ENCODE peak calls at places on chromosomes 4 and X, in eight cellular contexts. G, O, P, B, H, V, E and F are unnamed samples.

GRCh38 chr4:4603592-4603991 is 61.7 kb upstream of the STX18 start:
- DNase-seq in G (no peak), O (peak), P (no peak), B (no peak), H (no peak), V (no peak), E (no peak), F (no peak)

GRCh38 chr4:139599594-139600374 is 43.8 kb upstream of the SETD7 start:
- DNase-seq in G (no peak), O (peak), P (no peak), B (no peak), H (no peak), V (no peak), E (no peak), F (no peak)

GRCh38 chrX:91039777-91040176 is 394.9 kb upstream of the PABPC5 start:
- DNase-seq in G (no peak), O (no peak), P (no peak), B (no peak), H (no peak), V (no peak), E (no peak), F (no peak)

GRCh38 chrX:46573331-46573895 is at the start of gene CHST7:
- DNase-seq in G (no peak), O (peak), P (no peak), B (peak), H (peak), V (no peak), E (peak), F (no peak)

GRCh38 chr4:140931904-140932303 is 175.7 kb upstream of the TBC1D9 start:
- DNase-seq in G (no peak), O (no peak), P (no peak), B (no peak), H (no peak), V (no peak), E (no peak), F (no peak)

GRCh38 chrX:18574591-18574990 is 97.3 kb downstream of the RS1 start:
- DNase-seq in G (peak), O (peak), P (no peak), B (no peak), H (peak), V (peak), E (no peak), F (peak)

GRCh38 chr4:48877827-48878535 is 28.6 kb downstream of the OCIAD2 start:
- DNase-seq in G (no peak), O (no peak), P (no peak), B (no peak), H (no peak), V (no peak), E (no peak), F (no peak)

GRCh38 chr4:69649207-69649606 is 3.8 kb downstream of the UGT2A1 start:
- DNase-seq in G (no peak), O (no peak), P (no peak), B (no peak), H (no peak), V (no peak), E (no peak), F (no peak)

GRCh38 chr4:158208931-158209640 is 1.2 kb upstream of the TMEM144 start:
- DNase-seq in G (no peak), O (peak), P (no peak), B (no peak), H (no peak), V (no peak), E (peak), F (no peak)

GRCh38 chr4:158211288-158211687 is 1.0 kb downstream of the TMEM144 start:
- DNase-seq in G (no peak), O (no peak), P (no peak), B (no peak), H (no peak), V (no peak), E (no peak), F (no peak)

DNA sequence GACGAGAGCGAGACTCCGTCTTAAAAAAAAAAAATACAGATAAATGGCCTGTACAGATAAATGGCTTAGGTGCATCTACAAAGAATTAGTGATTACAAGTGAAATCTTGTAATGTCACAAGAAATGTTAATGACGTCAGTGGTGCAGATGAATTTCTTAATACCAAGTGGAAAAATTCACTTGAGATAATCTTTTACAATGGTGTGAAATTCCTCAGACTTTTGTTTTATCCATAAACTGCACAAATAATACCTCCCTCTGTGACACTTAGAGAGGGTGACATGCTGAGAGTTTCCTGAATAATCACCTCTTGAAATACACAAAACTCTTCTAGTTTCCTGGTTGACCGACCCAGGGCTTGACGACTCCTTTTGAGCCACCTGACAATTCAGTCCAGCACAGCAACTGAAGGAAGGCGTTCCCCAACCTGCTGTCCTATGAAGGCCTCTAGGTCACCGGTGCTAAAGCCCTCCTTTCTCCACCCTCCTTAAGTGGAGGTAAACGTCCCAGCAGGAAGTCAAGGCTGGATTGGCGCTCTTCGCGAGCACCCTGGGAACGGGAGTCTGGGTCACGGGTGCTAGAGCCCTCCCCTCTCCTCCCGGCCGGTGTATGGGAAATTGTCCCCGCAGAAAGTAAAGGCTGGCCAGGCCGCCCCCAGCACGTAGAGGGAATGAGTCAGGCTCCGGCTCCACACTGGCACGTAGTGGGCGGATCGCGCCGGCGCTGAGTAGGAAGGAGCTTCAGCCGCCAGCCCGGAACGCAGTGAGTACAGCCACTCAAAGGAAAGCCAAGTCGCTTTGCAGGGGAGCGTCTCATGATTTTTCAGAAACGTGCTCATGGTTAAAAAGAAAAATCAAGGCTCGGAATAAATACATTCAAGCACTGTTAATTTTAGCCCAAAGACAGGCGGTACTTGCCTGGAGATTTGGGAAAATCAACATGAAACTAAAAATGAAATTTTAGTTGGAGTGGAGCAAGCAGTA is at the start of gene TMEM144:
- DNase-seq in G (peak), O (peak), P (peak), B (no peak), H (peak), V (peak), E (peak), F (peak)
- H3K4me3 ChIP-seq in G (peak), O (peak), P (peak), B (peak), H (peak), V (peak), E (peak), F (peak)

DNA sequence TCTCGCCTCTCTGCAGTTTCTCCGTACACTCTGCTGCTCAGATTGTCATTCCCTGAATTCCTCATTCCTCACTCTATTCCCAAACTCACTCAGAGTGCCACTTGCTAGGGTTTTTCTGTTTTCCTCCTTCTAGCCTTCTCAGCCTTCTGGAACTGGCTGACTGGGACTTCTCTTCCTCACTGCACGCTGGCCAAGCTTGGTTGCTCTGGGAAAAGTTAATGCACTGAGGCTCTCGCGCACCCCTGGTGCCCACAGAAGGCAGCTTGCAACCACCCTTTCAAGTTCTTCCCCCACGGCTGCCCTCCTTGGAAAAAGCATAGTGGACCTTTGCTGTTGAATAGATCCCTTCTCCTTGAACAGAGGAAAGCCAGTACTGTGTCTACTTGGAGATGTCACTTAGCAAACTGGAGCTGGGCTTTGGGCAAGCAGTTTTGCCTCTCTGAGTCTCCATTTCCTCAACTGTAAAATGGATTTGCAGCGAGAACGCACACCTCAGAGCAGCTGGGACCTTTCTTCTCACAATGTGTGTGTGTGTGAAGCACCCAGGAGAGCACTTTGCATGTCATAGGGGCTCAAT is 6.0 kb upstream of the CCKAR start:
- DNase-seq in G (no peak), O (no peak), P (no peak), B (no peak), H (no peak), V (no peak), E (no peak), F (no peak)
- TF ChIP-seq CTCF in G (peak), O (no peak), P (no peak), B (no peak), H (no peak), V (peak), E (no peak), F (no peak)

DNA sequence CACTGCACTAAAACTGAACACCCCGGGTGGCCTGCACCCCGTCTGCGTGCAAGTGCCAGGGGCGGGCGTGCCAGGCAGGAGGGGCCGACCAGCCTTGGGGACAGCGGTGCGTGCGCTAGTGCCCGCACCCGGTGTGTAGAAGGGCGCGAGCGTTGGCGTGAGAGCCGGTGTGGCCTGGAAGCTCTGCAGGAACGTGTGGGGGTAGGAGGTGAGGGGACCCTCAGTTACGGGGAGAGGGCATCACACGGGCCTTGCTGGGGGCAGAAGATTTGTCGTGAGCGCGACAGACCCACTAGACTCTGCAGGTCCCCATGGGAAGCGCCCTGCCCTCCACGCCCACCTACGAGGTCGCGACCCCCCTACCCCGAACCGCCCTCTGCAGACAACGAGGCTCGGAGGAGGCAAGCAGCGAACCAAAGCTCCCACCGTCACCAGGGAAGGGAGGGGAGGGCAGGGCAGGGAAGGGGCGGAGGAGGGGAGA is 105.8 kb downstream of the FAM53A start:
- DNase-seq in G (no peak), O (no peak), P (no peak), B (no peak), H (peak), V (no peak), E (no peak), F (no peak)
- H3K4me3 ChIP-seq in G (no peak), O (peak), P (no peak), B (no peak), H (peak), V (no peak), E (no peak), F (no peak)

GRCh38 chr4:118587946-118588345 is 97.2 kb upstream of the METTL14 start:
- DNase-seq in G (no peak), O (no peak), P (no peak), B (no peak), H (no peak), V (no peak), E (peak), F (no peak)

GRCh38 chr4:118589471-118590055 is 95.6 kb upstream of the METTL14 start:
- DNase-seq in G (no peak), O (no peak), P (no peak), B (no peak), H (no peak), V (no peak), E (peak), F (no peak)

GRCh38 chr4:118587116-118587869 is 97.9 kb upstream of the METTL14 start:
- DNase-seq in G (no peak), O (no peak), P (no peak), B (no peak), H (no peak), V (no peak), E (no peak), F (no peak)

GRCh38 chr4:118585015-118585414 is 100.2 kb upstream of the METTL14 start:
- DNase-seq in G (no peak), O (no peak), P (no peak), B (no peak), H (no peak), V (no peak), E (no peak), F (no peak)

DNA sequence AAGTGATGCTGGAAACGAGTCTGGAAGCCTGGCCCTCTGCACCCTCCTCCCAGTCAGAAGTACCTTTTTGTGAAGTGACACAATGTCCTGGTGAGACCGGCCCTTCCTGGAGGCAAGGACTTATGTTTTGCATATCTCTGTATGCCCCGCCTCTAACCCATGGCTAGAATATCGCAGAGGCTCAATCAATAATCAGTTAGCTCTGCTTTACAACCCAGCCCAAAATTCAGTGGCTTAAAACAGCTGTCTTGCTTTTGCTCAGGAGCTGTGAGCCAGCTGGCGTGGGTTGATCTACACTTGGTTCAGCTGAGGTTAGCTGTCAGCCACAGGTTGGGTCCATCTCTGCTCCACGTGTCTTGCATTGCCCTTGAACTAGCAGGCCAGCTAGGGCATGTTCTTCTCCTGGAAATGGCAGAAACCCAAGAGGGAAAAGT is 98.8 kb upstream of the METTL14 start:
- DNase-seq in G (no peak), O (no peak), P (no peak), B (no peak), H (peak), V (no peak), E (no peak), F (no peak)
- TF ChIP-seq CTCF in G (no peak), O (no peak), P (no peak), B (no peak), H (no peak), V (no peak), E (no peak), F (no peak)

DNA sequence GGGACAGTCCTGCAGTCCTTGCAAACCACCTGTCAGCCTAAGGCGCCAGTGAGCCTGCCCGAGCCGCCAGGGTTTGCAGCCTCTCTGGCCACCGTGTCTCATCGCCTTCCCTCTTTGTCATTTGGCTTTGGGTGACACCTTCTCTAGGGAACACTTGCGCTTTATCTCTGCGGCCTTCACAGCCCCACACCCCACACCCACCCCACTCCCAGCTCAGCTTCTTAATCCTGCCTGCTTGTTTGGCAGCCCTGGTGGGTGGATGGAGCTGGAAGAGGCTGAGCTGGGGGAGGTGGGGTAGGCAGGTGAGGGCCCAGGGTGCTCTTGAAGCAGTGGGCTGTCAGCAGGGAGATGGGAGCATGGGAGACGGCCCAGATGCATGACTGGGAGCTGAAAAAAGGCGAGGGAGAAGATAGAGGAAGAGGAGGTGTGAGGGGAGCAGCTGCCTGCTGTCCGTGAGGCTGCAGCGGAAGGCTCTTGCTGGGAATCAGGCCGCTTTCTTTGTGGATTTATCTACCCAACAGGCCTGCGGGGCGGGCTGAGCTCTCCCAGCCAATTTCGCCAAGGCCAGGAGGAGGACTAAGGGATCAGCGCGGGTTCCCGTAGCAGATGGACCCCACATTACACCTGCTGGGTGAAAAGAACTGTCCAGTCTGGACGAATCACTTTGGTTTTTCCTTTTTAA is 97.5 kb upstream of the STOX2 start:
- DNase-seq in G (no peak), O (no peak), P (no peak), B (no peak), H (no peak), V (no peak), E (no peak), F (no peak)
- H3K4me3 ChIP-seq in G (no peak), O (no peak), P (no peak), B (no peak), H (peak), V (no peak), E (no peak), F (no peak)

DNA sequence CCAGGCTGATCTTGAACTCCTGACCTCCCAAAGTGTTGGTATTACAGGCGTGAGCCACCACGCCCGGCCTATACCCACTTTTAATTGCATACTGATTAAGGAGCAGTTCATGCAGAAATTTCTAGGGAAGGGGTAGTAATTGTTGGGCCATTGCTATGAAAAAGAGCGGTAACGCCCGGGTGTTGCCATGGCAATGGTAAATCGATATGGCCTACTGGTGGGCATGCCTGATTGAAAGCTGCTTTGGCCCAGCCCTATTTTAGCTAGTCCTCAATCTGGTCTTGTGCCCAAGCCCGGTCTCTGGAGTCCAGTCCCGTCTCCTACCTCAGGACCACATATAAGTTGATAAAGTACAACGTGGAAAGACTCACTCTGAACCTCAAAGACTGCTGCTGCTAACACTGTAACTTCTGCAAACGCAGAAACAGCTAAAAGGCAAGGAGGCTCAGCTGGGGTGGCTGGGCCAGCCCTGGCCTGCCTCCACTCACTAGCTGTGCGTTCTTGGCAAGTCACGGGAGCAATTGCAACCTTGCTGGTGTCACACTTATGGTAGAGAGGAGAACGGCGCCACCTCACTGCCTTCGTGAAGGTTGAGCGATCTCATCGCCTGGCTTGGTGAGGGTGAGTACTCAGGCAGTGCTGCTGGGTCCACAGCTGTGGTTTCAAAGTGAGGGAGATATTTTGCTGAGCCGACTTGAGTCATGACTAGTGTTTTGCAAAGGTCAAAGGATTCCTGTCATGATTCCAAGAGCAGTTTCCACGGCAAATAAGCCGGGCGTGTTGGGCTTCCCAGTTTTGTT is 57.0 kb upstream of the GRPEL1 start:
- DNase-seq in G (peak), O (peak), P (peak), B (no peak), H (no peak), V (peak), E (no peak), F (peak)
- TF ChIP-seq CTCF in G (peak), O (no peak), P (no peak), B (no peak), H (no peak), V (peak), E (no peak), F (no peak)